ENCODE peak calls at places on chromosomes 5 and 9, in nine cellular contexts. One of them, this sample, is unnamed.

GRCh38 chr9:11204521-11204920 is 591.7 kb upstream of the PTPRD start:
- DNase-seq in hepatocyte: no peak
- DNase-seq in thyroid gland: no peak
- DNase-seq in sigmoid colon: no peak
- DNase-seq in progenitor cell of endocrine pancreas: no peak
- DNase-seq in AG09319: no peak
- DNase-seq in neural crest cell: no peak
- DNase-seq in transverse colon: no peak
- DNase-seq in endodermal cell: no peak
- DNase-seq in this sample: no peak

GRCh38 chr5:158990979-158991378 is 108.7 kb downstream of the EBF1 start:
- DNase-seq in progenitor cell of endocrine pancreas: no peak
- DNase-seq in thyroid gland: no peak
- DNase-seq in sigmoid colon: no peak
- DNase-seq in AG09319: no peak
- DNase-seq in hepatocyte: no peak
- DNase-seq in transverse colon: no peak
- DNase-seq in neural crest cell: no peak
- DNase-seq in endodermal cell: no peak
- DNase-seq in this sample: no peak

GRCh38 chr5:172556971-172557461 is 84.0 kb upstream of the NEURL1B start:
- DNase-seq in neural crest cell: no peak
- DNase-seq in AG09319: no peak
- DNase-seq in thyroid gland: no peak
- DNase-seq in progenitor cell of endocrine pancreas: no peak
- DNase-seq in hepatocyte: no peak
- DNase-seq in sigmoid colon: peak; percentile 96
- DNase-seq in endodermal cell: no peak
- DNase-seq in transverse colon: peak; percentile 47
- DNase-seq in this sample: peak; percentile 66

GRCh38 chr9:34650816-34651215 is 1.2 kb upstream of the IL11RA start:
- DNase-seq in sigmoid colon: no peak
- DNase-seq in endodermal cell: no peak
- DNase-seq in thyroid gland: peak; percentile 48
- DNase-seq in transverse colon: no peak
- DNase-seq in hepatocyte: no peak
- DNase-seq in neural crest cell: no peak
- DNase-seq in AG09319: no peak
- DNase-seq in progenitor cell of endocrine pancreas: no peak
- DNase-seq in this sample: no peak

GRCh38 chr9:33289501-33289900 is 815 bp upstream of the NFX1 start:
- DNase-seq in hepatocyte: peak; percentile 34
- DNase-seq in thyroid gland: peak; percentile 15
- DNase-seq in progenitor cell of endocrine pancreas: no peak
- DNase-seq in transverse colon: peak; percentile 23
- DNase-seq in sigmoid colon: no peak
- DNase-seq in AG09319: no peak
- DNase-seq in endodermal cell: peak; percentile 57
- DNase-seq in neural crest cell: no peak
- DNase-seq in this sample: no peak

GRCh38 chr9:76297721-76298239 is 96.4 kb downstream of the RFK start:
- DNase-seq in progenitor cell of endocrine pancreas: no peak
- DNase-seq in transverse colon: no peak
- DNase-seq in AG09319: no peak
- DNase-seq in neural crest cell: no peak
- DNase-seq in endodermal cell: no peak
- DNase-seq in hepatocyte: peak; percentile 26
- DNase-seq in sigmoid colon: peak; percentile 85
- DNase-seq in thyroid gland: peak; percentile 21
- DNase-seq in this sample: no peak

GRCh38 chr9:121684381-121685145 is 33.1 kb downstream of the DAB2IP start:
- DNase-seq in AG09319: no peak
- DNase-seq in neural crest cell: peak; percentile 55
- DNase-seq in hepatocyte: peak; percentile 54
- DNase-seq in thyroid gland: peak; percentile 39
- DNase-seq in progenitor cell of endocrine pancreas: peak; percentile 38
- DNase-seq in sigmoid colon: peak; percentile 78
- DNase-seq in endodermal cell: peak; percentile 94
- DNase-seq in transverse colon: peak; percentile 62
- DNase-seq in this sample: peak; percentile 85

GRCh38 chr5:97107266-97107665 is 35.1 kb downstream of the LIX1 start:
- DNase-seq in hepatocyte: no peak
- DNase-seq in thyroid gland: no peak
- DNase-seq in sigmoid colon: no peak
- DNase-seq in transverse colon: no peak
- DNase-seq in neural crest cell: no peak
- DNase-seq in progenitor cell of endocrine pancreas: no peak
- DNase-seq in endodermal cell: no peak
- DNase-seq in AG09319: no peak
- DNase-seq in this sample: no peak

GRCh38 chr9:109793196-109793595 is 13.2 kb downstream of the PALM2AKAP2 start:
- DNase-seq in AG09319: peak; percentile 73
- DNase-seq in progenitor cell of endocrine pancreas: no peak
- DNase-seq in sigmoid colon: no peak
- DNase-seq in transverse colon: no peak
- DNase-seq in neural crest cell: no peak
- DNase-seq in thyroid gland: no peak
- DNase-seq in endodermal cell: no peak
- DNase-seq in hepatocyte: peak; percentile 64
- DNase-seq in this sample: no peak

GRCh38 chr5:158436271-158437065 is 577.5 kb upstream of the CLINT1 start:
- DNase-seq in progenitor cell of endocrine pancreas: no peak
- DNase-seq in transverse colon: no peak
- DNase-seq in neural crest cell: no peak
- DNase-seq in AG09319: no peak
- DNase-seq in sigmoid colon: no peak
- DNase-seq in endodermal cell: no peak
- DNase-seq in hepatocyte: no peak
- DNase-seq in thyroid gland: no peak
- DNase-seq in this sample: no peak

GRCh38 chr5:6781711-6782110 is 68.5 kb downstream of the TENT4A start:
- DNase-seq in hepatocyte: no peak
- DNase-seq in endodermal cell: no peak
- DNase-seq in neural crest cell: no peak
- DNase-seq in AG09319: no peak
- DNase-seq in transverse colon: no peak
- DNase-seq in progenitor cell of endocrine pancreas: no peak
- DNase-seq in thyroid gland: no peak
- DNase-seq in sigmoid colon: no peak
- DNase-seq in this sample: no peak

GRCh38 chr9:128070874-128071273 is 2.8 kb downstream of the SLC25A25 start:
- DNase-seq in sigmoid colon: no peak
- DNase-seq in transverse colon: no peak
- DNase-seq in thyroid gland: no peak
- DNase-seq in neural crest cell: no peak
- DNase-seq in AG09319: no peak
- DNase-seq in hepatocyte: no peak
- DNase-seq in progenitor cell of endocrine pancreas: no peak
- DNase-seq in endodermal cell: no peak
- DNase-seq in this sample: no peak

GRCh38 chr9:131702911-131703310 is 37.0 kb downstream of the RAPGEF1 start:
- DNase-seq in endodermal cell: no peak
- DNase-seq in AG09319: no peak
- DNase-seq in sigmoid colon: no peak
- DNase-seq in transverse colon: no peak
- DNase-seq in thyroid gland: no peak
- DNase-seq in progenitor cell of endocrine pancreas: no peak
- DNase-seq in neural crest cell: no peak
- DNase-seq in hepatocyte: no peak
- DNase-seq in this sample: no peak

GRCh38 chr5:153824909-153825308 is 213.8 kb downstream of the FAM114A2 start:
- DNase-seq in hepatocyte: no peak
- DNase-seq in thyroid gland: no peak
- DNase-seq in sigmoid colon: no peak
- DNase-seq in endodermal cell: peak; percentile 97
- DNase-seq in AG09319: no peak
- DNase-seq in neural crest cell: no peak
- DNase-seq in transverse colon: no peak
- DNase-seq in progenitor cell of endocrine pancreas: no peak
- DNase-seq in this sample: no peak

GRCh38 chr5:59128646-59129290 is 545.9 kb downstream of the RAB3C start:
- DNase-seq in hepatocyte: no peak
- DNase-seq in sigmoid colon: no peak
- DNase-seq in transverse colon: no peak
- DNase-seq in AG09319: no peak
- DNase-seq in progenitor cell of endocrine pancreas: no peak
- DNase-seq in thyroid gland: no peak
- DNase-seq in endodermal cell: no peak
- DNase-seq in neural crest cell: no peak
- DNase-seq in this sample: no peak

GRCh38 chr9:34362614-34363013 is 14.1 kb downstream of the MYORG start:
- DNase-seq in sigmoid colon: peak; percentile 14
- DNase-seq in hepatocyte: no peak
- DNase-seq in endodermal cell: peak; percentile 44
- DNase-seq in progenitor cell of endocrine pancreas: no peak
- DNase-seq in transverse colon: no peak
- DNase-seq in thyroid gland: no peak
- DNase-seq in AG09319: no peak
- DNase-seq in neural crest cell: no peak
- DNase-seq in this sample: peak; percentile 9

GRCh38 chr5:180208435-180209081 is 453 bp downstream of the RASGEF1C start:
- DNase-seq in endodermal cell: peak; percentile 77
- DNase-seq in AG09319: no peak
- DNase-seq in neural crest cell: peak; percentile 29
- DNase-seq in thyroid gland: peak; percentile 17
- DNase-seq in hepatocyte: peak; percentile 50
- DNase-seq in sigmoid colon: no peak
- DNase-seq in transverse colon: no peak
- DNase-seq in progenitor cell of endocrine pancreas: no peak
- DNase-seq in this sample: no peak

GRCh38 chr5:180208038-180208434 is 975 bp downstream of the RASGEF1C start:
- DNase-seq in hepatocyte: no peak
- DNase-seq in progenitor cell of endocrine pancreas: no peak
- DNase-seq in thyroid gland: no peak
- DNase-seq in AG09319: no peak
- DNase-seq in neural crest cell: no peak
- DNase-seq in endodermal cell: no peak
- DNase-seq in transverse colon: no peak
- DNase-seq in sigmoid colon: no peak
- DNase-seq in this sample: no peak

GRCh38 chr5:180210961-180211760 is 2.1 kb upstream of the RASGEF1C start:
- DNase-seq in progenitor cell of endocrine pancreas: no peak
- DNase-seq in neural crest cell: no peak
- DNase-seq in thyroid gland: no peak
- DNase-seq in endodermal cell: no peak
- DNase-seq in AG09319: no peak
- DNase-seq in transverse colon: no peak
- DNase-seq in hepatocyte: no peak
- DNase-seq in sigmoid colon: no peak
- DNase-seq in this sample: no peak

GRCh38 chr5:180207593-180207992 is 1.4 kb downstream of the RASGEF1C start:
- DNase-seq in neural crest cell: no peak
- DNase-seq in thyroid gland: no peak
- DNase-seq in AG09319: no peak
- DNase-seq in transverse colon: no peak
- DNase-seq in sigmoid colon: no peak
- DNase-seq in hepatocyte: no peak
- DNase-seq in endodermal cell: peak; percentile 71
- DNase-seq in progenitor cell of endocrine pancreas: no peak
- DNase-seq in this sample: no peak

GRCh38 chr5:180209137-180209581 is at the start of gene RASGEF1C:
- DNase-seq in sigmoid colon: no peak
- DNase-seq in neural crest cell: peak; percentile 73
- DNase-seq in hepatocyte: peak; percentile 91
- DNase-seq in progenitor cell of endocrine pancreas: peak; percentile 73
- DNase-seq in AG09319: no peak
- DNase-seq in endodermal cell: peak; percentile 87
- DNase-seq in thyroid gland: peak; percentile 70
- DNase-seq in transverse colon: peak; percentile 68
- DNase-seq in this sample: no peak
- TF ChIP-seq CTCF in sigmoid colon: no peak
- TF ChIP-seq CTCF in neural crest cell: peak; percentile 59
- TF ChIP-seq CTCF in hepatocyte: peak; percentile 34
- TF ChIP-seq CTCF in progenitor cell of endocrine pancreas: peak; percentile 54
- TF ChIP-seq CTCF in AG09319: peak; percentile 19
- TF ChIP-seq CTCF in endodermal cell: peak; percentile 62
- TF ChIP-seq CTCF in thyroid gland: no peak
- TF ChIP-seq CTCF in transverse colon: no peak
- TF ChIP-seq CTCF in this sample: peak; percentile 65

DNA sequence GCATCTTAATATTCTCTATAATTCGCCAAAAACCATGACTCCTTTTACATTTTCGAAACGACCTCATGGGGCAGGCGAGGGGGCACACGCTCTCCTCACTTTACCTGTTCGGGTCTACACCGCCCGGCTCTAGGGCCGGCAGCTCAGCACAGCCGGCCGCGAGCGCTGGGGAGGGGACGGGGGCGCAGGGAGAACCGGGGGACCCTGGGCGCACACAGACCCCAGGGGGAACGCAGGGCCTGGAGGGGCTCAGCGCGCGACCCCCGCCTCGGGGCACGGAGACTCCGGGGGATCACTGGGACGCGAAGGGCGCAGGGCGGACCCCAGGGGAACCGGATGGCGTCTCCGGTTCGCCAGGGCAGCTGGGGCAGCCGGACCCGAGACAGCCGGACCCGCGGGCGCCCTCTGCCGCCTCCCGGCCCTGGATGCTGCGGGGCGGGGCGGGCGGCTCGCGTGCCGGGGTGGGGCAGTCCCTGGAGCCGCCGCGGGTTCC is at the start of gene AHRR:
- DNase-seq in progenitor cell of endocrine pancreas: peak; percentile 56
- DNase-seq in hepatocyte: peak; percentile 86
- DNase-seq in transverse colon: peak; percentile 72
- DNase-seq in thyroid gland: peak; percentile 47
- DNase-seq in neural crest cell: peak; percentile 56
- DNase-seq in sigmoid colon: no peak
- DNase-seq in endodermal cell: peak; percentile 92
- DNase-seq in AG09319: peak; percentile 44
- DNase-seq in this sample: no peak
- TF ChIP-seq CTCF in progenitor cell of endocrine pancreas: peak; percentile 48
- TF ChIP-seq CTCF in hepatocyte: peak; percentile 49
- TF ChIP-seq CTCF in transverse colon: peak; percentile 35
- TF ChIP-seq CTCF in thyroid gland: no peak
- TF ChIP-seq CTCF in neural crest cell: peak; percentile 63
- TF ChIP-seq CTCF in sigmoid colon: no peak
- TF ChIP-seq CTCF in endodermal cell: peak; percentile 68
- TF ChIP-seq CTCF in AG09319: peak; percentile 42
- TF ChIP-seq CTCF in this sample: peak; percentile 81

DNA sequence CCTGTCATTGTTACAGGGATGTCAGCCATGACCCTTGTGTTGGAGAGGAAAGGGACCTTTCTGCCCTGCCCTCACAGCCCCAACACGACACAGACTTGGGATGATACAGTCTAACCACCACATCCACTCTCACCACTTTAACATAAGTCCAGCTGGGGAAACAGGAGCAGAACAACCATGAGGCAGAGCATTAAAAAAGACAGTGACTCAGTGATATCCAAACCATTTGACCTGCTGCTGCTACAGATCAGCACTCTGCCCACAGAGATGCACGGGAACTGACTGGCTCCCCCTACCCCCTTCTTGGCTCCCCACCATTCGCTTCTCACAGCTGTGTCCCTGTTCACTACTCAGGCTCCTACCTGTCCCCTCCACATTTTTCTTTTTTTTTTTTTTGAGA is 458.6 kb downstream of the ZNF608 start:
- DNase-seq in AG09319: no peak
- DNase-seq in transverse colon: no peak
- DNase-seq in hepatocyte: no peak
- DNase-seq in endodermal cell: no peak
- DNase-seq in sigmoid colon: no peak
- DNase-seq in progenitor cell of endocrine pancreas: no peak
- DNase-seq in neural crest cell: no peak
- DNase-seq in thyroid gland: no peak
- DNase-seq in this sample: no peak
- TF ChIP-seq CTCF in AG09319: no peak
- TF ChIP-seq CTCF in transverse colon: no peak
- TF ChIP-seq CTCF in hepatocyte: no peak
- TF ChIP-seq CTCF in endodermal cell: no peak
- TF ChIP-seq CTCF in sigmoid colon: no peak
- TF ChIP-seq CTCF in progenitor cell of endocrine pancreas: no peak
- TF ChIP-seq CTCF in neural crest cell: no peak
- TF ChIP-seq CTCF in thyroid gland: no peak
- TF ChIP-seq CTCF in this sample: no peak

GRCh38 chr9:93965830-93966577 is 10.8 kb upstream of the BARX1 start:
- DNase-seq in hepatocyte: no peak
- DNase-seq in endodermal cell: peak; percentile 87
- DNase-seq in progenitor cell of endocrine pancreas: no peak
- DNase-seq in neural crest cell: no peak
- DNase-seq in AG09319: no peak
- DNase-seq in sigmoid colon: no peak
- DNase-seq in transverse colon: no peak
- DNase-seq in thyroid gland: peak; percentile 77
- DNase-seq in this sample: no peak
- TF ChIP-seq CTCF in hepatocyte: peak; percentile 40
- TF ChIP-seq CTCF in endodermal cell: peak; percentile 73
- TF ChIP-seq CTCF in progenitor cell of endocrine pancreas: peak; percentile 53
- TF ChIP-seq CTCF in neural crest cell: peak; percentile 29
- TF ChIP-seq CTCF in AG09319: no peak
- TF ChIP-seq CTCF in sigmoid colon: no peak
- TF ChIP-seq CTCF in transverse colon: no peak
- TF ChIP-seq CTCF in thyroid gland: peak; percentile 62
- TF ChIP-seq CTCF in this sample: peak; percentile 29

This sample was measured in chondrocyte.